ENCODE peak calls at places on chromosomes 13 and 19, in nine cellular contexts. I is cardiac fibroblast; T is dermis microvascular lymphatic vessel endothelial cell; W is anterior cingulate cortex; E is stimulated activated CD4-positive, alpha-beta T cell treated with anti-CD3 and anti-CD28 coated beads, TNF-alpha, amount 100 ng/mL, for 1 hour; F is fibroblast of the aortic adventitia; G is smooth muscle cell of the brain vasculature; C is HS-27A; Q is nephron progenitor cell. A is an unnamed sample.

GRCh38 chr19:13044160-13044853 is 49.0 kb downstream of the NFIX start:
- DNase-seq in I (peak; percentile 57), T (no peak), W (no peak), E (no peak), F (peak; percentile 51), G (no peak), C (no peak), Q (no peak), A (no peak)

GRCh38 chr13:48448285-48448962 is 35.5 kb upstream of the LPAR6 start:
- DNase-seq in I (no peak), T (no peak), W (no peak), E (no peak), F (no peak), G (no peak), C (no peak), Q (no peak), A (no peak)

GRCh38 chr19:13072206-13072898 is 30.3 kb downstream of the LYL1 start:
- DNase-seq in I (no peak), T (no peak), W (peak; percentile 82), E (no peak), F (no peak), G (no peak), C (no peak), Q (no peak), A (no peak)

GRCh38 chr13:72728290-72728605 is 525 bp downstream of the BORA start:
- DNase-seq in I (no peak), T (no peak), W (no peak), E (no peak), F (no peak), G (no peak), C (no peak), Q (no peak), A (no peak)

GRCh38 chr19:56393119-56394012 is at the start of gene ZNF582:
- DNase-seq in I (peak; percentile 98), T (peak; percentile 92), W (peak; percentile 85), E (peak; percentile 81), F (peak; percentile 96), G (peak; percentile 87), C (peak; percentile 87), Q (peak; percentile 80), A (peak; percentile 97)

GRCh38 chr13:25752957-25753540 is 298.8 kb downstream of the SHISA2 start:
- DNase-seq in I (peak; percentile 58), T (no peak), W (no peak), E (no peak), F (peak; percentile 94), G (peak; percentile 52), C (no peak), Q (no peak), A (no peak)

GRCh38 chr19:52494518-52494917 is 33.0 kb upstream of the ZNF808 start:
- DNase-seq in I (peak; percentile 3), T (no peak), W (no peak), E (no peak), F (no peak), G (no peak), C (no peak), Q (no peak), A (no peak)

GRCh38 chr13:30681489-30682242 is 53.7 kb upstream of the ALOX5AP start:
- DNase-seq in I (peak; percentile 59), T (no peak), W (no peak), E (no peak), F (peak; percentile 66), G (no peak), C (no peak), Q (no peak), A (no peak)

GRCh38 chr13:27374650-27375049 is 49.8 kb upstream of the GTF3A start:
- DNase-seq in I (peak; percentile 90), T (peak; percentile 38), W (peak; percentile 29), E (peak; percentile 18), F (peak; percentile 87), G (peak; percentile 37), C (peak; percentile 33), Q (peak; percentile 66), A (peak; percentile 67)

GRCh38 chr19:40582467-40582866 is 5.8 kb downstream of the SHKBP1 start:
- DNase-seq in I (no peak), T (no peak), W (no peak), E (no peak), F (no peak), G (no peak), C (no peak), Q (no peak), A (no peak)

A was measured in cerebellum.